ENCODE peak calls at places on chromosome 17, in ten cellular contexts. Z, H, I, O, S, K, V, E, B and U are unnamed samples.

GRCh38 chr17:75684924-75685323 is 17.8 kb downstream of the SAP30BP start:
- DNase-seq in I (peak), H (no peak), B (no peak), S (no peak), Z (peak), V (no peak), E (no peak), K (peak), O (no peak), U (no peak)

GRCh38 chr17:72151565-72152391 is 31.0 kb downstream of the SOX9 start:
- DNase-seq in E (no peak), B (peak), O (no peak), K (no peak), Z (peak), S (no peak), H (peak), V (peak), I (peak), U (peak)

GRCh38 chr17:51660266-51660665 is 399.9 kb downstream of the UTP18 start:
- DNase-seq in I (no peak), K (no peak), H (no peak), V (no peak), E (no peak), Z (no peak), S (no peak), O (no peak), B (no peak), U (no peak)

GRCh38 chr17:6831662-6832263 is at the start of gene TEKT1:
- DNase-seq in O (peak), H (no peak), E (peak), Z (peak), B (peak), V (no peak), S (peak), I (peak), K (peak), U (peak)

GRCh38 chr17:36128411-36128978 is 24.9 kb downstream of the CCL4 start:
- DNase-seq in S (no peak), K (no peak), O (no peak), E (no peak), H (no peak), B (no peak), Z (peak), V (no peak), I (peak), U (no peak)

GRCh38 chr17:28345420-28346198 is 10.0 kb downstream of the TNFAIP1 start:
- DNase-seq in K (no peak), Z (no peak), H (no peak), B (peak), I (no peak), E (no peak), O (no peak), V (no peak), S (no peak), U (no peak)

GRCh38 chr17:48636177-48637018 is 10.2 kb upstream of the HOXB9 start:
- DNase-seq in E (no peak), V (no peak), S (peak), B (peak), O (peak), Z (peak), H (peak), I (peak), K (peak), U (no peak)

GRCh38 chr17:60827920-60828319 is 150.3 kb downstream of the BCAS3 start:
- DNase-seq in B (no peak), I (no peak), H (no peak), E (no peak), O (no peak), V (no peak), Z (no peak), S (no peak), K (no peak), U (no peak)

GRCh38 chr17:17041018-17041521 is 1.2 kb upstream of the MPRIP start:
- DNase-seq in H (no peak), Z (peak), S (no peak), O (no peak), B (peak), V (no peak), E (no peak), K (no peak), I (peak), U (peak)

GRCh38 chr17:79107499-79108231 is 33.0 kb downstream of the ENGASE start:
- DNase-seq in V (no peak), O (no peak), H (no peak), Z (no peak), B (no peak), I (no peak), E (no peak), K (no peak), S (no peak), U (no peak)

GRCh38 chr17:71632328-71632727 is 488.5 kb upstream of the SOX9 start:
- DNase-seq in O (no peak), I (peak), V (no peak), S (no peak), Z (no peak), K (no peak), B (no peak), H (peak), E (no peak), U (no peak)

GRCh38 chr17:58786586-58787295 is 31.1 kb downstream of the PPM1E start:
- DNase-seq in E (no peak), O (no peak), H (no peak), K (no peak), S (no peak), B (no peak), I (peak), V (peak), Z (no peak), U (peak)

GRCh38 chr17:30263552-30264333 is 28.0 kb downstream of the BLMH start:
- DNase-seq in Z (no peak), I (no peak), K (no peak), S (no peak), O (peak), B (no peak), E (no peak), V (no peak), H (no peak), U (no peak)

GRCh38 chr17:77449908-77450741 is 309.4 kb downstream of the SEC14L1 start:
- DNase-seq in B (peak), Z (peak), H (no peak), S (no peak), E (no peak), V (peak), O (peak), K (no peak), I (peak), U (peak)

GRCh38 chr17:29705352-29705751 is 82.6 kb upstream of the CORO6 start:
- DNase-seq in H (no peak), Z (no peak), O (no peak), V (no peak), B (no peak), I (no peak), S (no peak), E (no peak), K (no peak), U (no peak)

GRCh38 chr17:35766903-35767510 is 6.3 kb downstream of the C17orf50 start:
- DNase-seq in E (no peak), Z (no peak), V (peak), H (peak), B (no peak), O (peak), I (peak), K (no peak), S (no peak), U (peak)

GRCh38 chr17:42055496-42055895 is 5.1 kb upstream of the C17orf113 start:
- DNase-seq in K (no peak), O (no peak), H (no peak), I (no peak), B (no peak), V (no peak), Z (no peak), S (no peak), E (no peak), U (no peak)

GRCh38 chr17:40956401-40957254 is 10.1 kb downstream of the KRT39 start:
- DNase-seq in I (no peak), S (no peak), V (peak), H (no peak), B (no peak), E (no peak), O (no peak), K (no peak), Z (no peak), U (no peak)

GRCh38 chr17:41910701-41911391 is 7.9 kb downstream of the ACLY start:
- DNase-seq in B (no peak), S (no peak), E (no peak), V (peak), I (no peak), Z (no peak), H (no peak), O (no peak), K (no peak), U (no peak)

GRCh38 chr17:27421111-27421510 is 35.1 kb upstream of the KSR1 start:
- DNase-seq in V (no peak), H (no peak), K (no peak), I (no peak), Z (no peak), E (no peak), B (no peak), O (no peak), S (no peak), U (no peak)

GRCh38 chr17:66716236-66717026 is 118.5 kb upstream of the CACNG5 start:
- DNase-seq in K (peak), E (no peak), V (no peak), S (no peak), H (peak), B (no peak), O (no peak), I (no peak), Z (no peak), U (no peak)

GRCh38 chr17:58060596-58061191 is 22.5 kb upstream of the DYNLL2 start:
- DNase-seq in K (no peak), V (no peak), I (no peak), B (peak), H (peak), Z (no peak), S (no peak), E (no peak), O (no peak), U (peak)

GRCh38 chr17:60639019-60639330 is 38.7 kb upstream of the BCAS3 start:
- DNase-seq in V (no peak), B (no peak), K (no peak), O (no peak), Z (no peak), I (no peak), H (no peak), S (no peak), E (no peak), U (no peak)

GRCh38 chr17:31296156-31296555 is 883 bp downstream of the OMG start:
- DNase-seq in K (no peak), O (no peak), H (no peak), V (no peak), S (no peak), I (no peak), B (no peak), E (no peak), Z (no peak), U (peak)

GRCh38 chr17:57935833-57936807 is 19.1 kb downstream of the CUEDC1 start:
- DNase-seq in O (peak), V (no peak), Z (no peak), H (peak), I (no peak), S (no peak), K (no peak), B (peak), E (no peak), U (peak)

GRCh38 chr17:77490361-77491183 is 349.8 kb downstream of the SEC14L1 start:
- DNase-seq in O (no peak), K (no peak), E (no peak), H (no peak), I (no peak), Z (no peak), B (peak), S (no peak), V (no peak), U (no peak)

GRCh38 chr17:63702223-63702577 is 2.3 kb upstream of the LIMD2 start:
- DNase-seq in I (no peak), K (no peak), Z (peak), O (no peak), B (no peak), H (no peak), E (peak), S (no peak), V (no peak), U (no peak)

GRCh38 chr17:2215616-2216364 is 87.8 kb downstream of the SMG6 start:
- DNase-seq in O (peak), K (peak), Z (peak), H (no peak), E (peak), V (peak), B (peak), S (peak), I (peak), U (peak)

GRCh38 chr17:55285340-55286301 is 20.9 kb downstream of the HLF start:
- DNase-seq in H (peak), S (no peak), V (no peak), I (peak), K (no peak), E (no peak), Z (peak), O (peak), B (peak), U (peak)

GRCh38 chr17:42559076-42559475 is 2.9 kb upstream of the COASY start:
- DNase-seq in E (no peak), I (peak), H (no peak), S (no peak), B (no peak), Z (peak), V (no peak), K (no peak), O (no peak), U (no peak)

GRCh38 chr17:57443781-57444180 is 187.5 kb downstream of the MSI2 start:
- DNase-seq in V (no peak), S (no peak), E (no peak), B (no peak), H (no peak), I (no peak), O (no peak), K (no peak), Z (no peak), U (no peak)

GRCh38 chr17:74216505-74216904 is 3.1 kb downstream of the TTYH2 start:
- DNase-seq in B (no peak), K (no peak), S (no peak), O (no peak), I (no peak), E (no peak), H (no peak), V (no peak), Z (no peak), U (no peak)

GRCh38 chr17:17175917-17176316 is 30.2 kb downstream of the PLD6 start:
- DNase-seq in K (no peak), S (no peak), Z (no peak), O (no peak), I (no peak), H (no peak), V (no peak), E (no peak), B (no peak), U (no peak)

GRCh38 chr17:48014603-48015037 is 23.0 kb downstream of the COPZ2 start:
- DNase-seq in Z (no peak), B (no peak), K (no peak), I (no peak), O (no peak), S (no peak), V (no peak), E (no peak), H (no peak), U (no peak)